ENCODE peak calls at places on chromosomes 16 and 17, in six cellular contexts. Q, W, X, C, L and Z are unnamed samples.

GRCh38 chr16:7992616-7993015 is 597.7 kb downstream of the TMEM114 start:
- DNase-seq in X (no peak), L (no peak), C (no peak), Q (no peak), W (no peak), Z (no peak)

GRCh38 chr17:72706396-72706981 is 386.0 kb downstream of the SLC39A11 start:
- DNase-seq in L (no peak), Q (no peak), X (no peak), W (no peak), C (no peak), Z (no peak)

GRCh38 chr17:65594585-65594940 is 33.1 kb upstream of the AXIN2 start:
- DNase-seq in L (no peak), C (peak; percentile 14), W (no peak), X (no peak), Q (no peak), Z (no peak)

GRCh38 chr16:87063543-87063942 is 253.6 kb downstream of the C16orf95 start:
- DNase-seq in X (no peak), C (no peak), L (no peak), W (no peak), Q (no peak), Z (no peak)

GRCh38 chr17:41428591-41429326 is 4.4 kb upstream of the KRT37 start:
- DNase-seq in W (no peak), L (no peak), X (no peak), C (no peak), Q (no peak), Z (peak; percentile 40)

GRCh38 chr17:7882068-7882467 is 6.5 kb upstream of the CHD3 start:
- DNase-seq in X (no peak), W (no peak), L (no peak), C (no peak), Q (no peak), Z (no peak)

GRCh38 chr17:65662166-65662565 is 100.7 kb upstream of the AXIN2 start:
- DNase-seq in X (no peak), Q (no peak), C (peak; percentile 77), L (no peak), W (no peak), Z (no peak)

GRCh38 chr17:49997773-49998703 is 3.0 kb upstream of the DLX3 start:
- DNase-seq in C (peak; percentile 87), L (peak; percentile 83), Q (peak; percentile 94), W (no peak), X (peak; percentile 89), Z (peak; percentile 89)

GRCh38 chr17:32240745-32241144 is 24.9 kb upstream of the RHBDL3 start:
- DNase-seq in L (peak; percentile 64), X (no peak), C (peak; percentile 29), W (no peak), Q (peak; percentile 46), Z (peak; percentile 47)

GRCh38 chr16:12433691-12434390 is 369.8 kb downstream of the CPPED1 start:
- DNase-seq in C (no peak), Q (no peak), W (no peak), X (no peak), L (no peak), Z (no peak)

GRCh38 chr16:77991701-77992100 is 30.6 kb upstream of the CLEC3A start:
- DNase-seq in C (no peak), X (no peak), W (no peak), L (no peak), Q (no peak), Z (no peak)